ENCODE peak calls at places on chromosomes 13 and 19, in five cellular contexts. S is HFFc6, R is lower leg skin, K is uterus, M is GM13976. B is an unnamed sample.
A peak's percentile ranks its signal among the peaks of the same experiment; 100 is the strongest.

GRCh38 chr19:15936950-15937349 is 2.6 kb upstream of the CYP4F11 start:
- DNase-seq in S (no peak), R (no peak), K (no peak), M (no peak), B (no peak)

GRCh38 chr19:6766357-6767080 is 716 bp downstream of the SH2D3A start:
- DNase-seq in S (no peak), R (no peak), K (no peak), M (no peak), B (no peak)

GRCh38 chr19:4430760-4431159 is 26.8 kb downstream of the UBXN6 start:
- DNase-seq in S (no peak), R (no peak), K (no peak), M (no peak), B (no peak)

GRCh38 chr19:29292146-29292545 is 79.2 kb upstream of the UQCRFS1 start:
- DNase-seq in S (no peak), R (no peak), K (no peak), M (no peak), B (no peak)

GRCh38 chr13:44299142-44299541 is 74.5 kb upstream of the SERP2 start:
- DNase-seq in S (no peak), R (no peak), K (no peak), M (no peak), B (no peak)

GRCh38 chr19:15196683-15197005 is 4.2 kb downstream of the NOTCH3 start:
- DNase-seq in S (no peak), R (no peak), K (no peak), M (no peak), B (no peak)

GRCh38 chr13:104008571-104009435 is 942.6 kb upstream of the SLC10A2 start:
- DNase-seq in S (no peak), R (no peak), K (no peak), M (no peak), B (no peak)

GRCh38 chr13:98479496-98480003 is 97.4 kb downstream of the STK24 start:
- DNase-seq in S (no peak), R (no peak), K (no peak), M (no peak), B (no peak)

GRCh38 chr13:72850959-72851677 is 69.2 kb downstream of the PIBF1 start:
- DNase-seq in S (no peak), R (no peak), K (no peak), M (no peak), B (no peak)

GRCh38 chr19:56692496-56692895 is 20.9 kb upstream of the ZNF835 start:
- DNase-seq in S (no peak), R (no peak), K (no peak), M (no peak), B (no peak)

GRCh38 chr13:40672310-40673060 is 6.0 kb upstream of the FOXO1 start:
- DNase-seq in S (peak; percentile 52), R (no peak), K (no peak), M (no peak), B (peak; percentile 33)

GRCh38 chr19:21697171-21697570 is 70.2 kb downstream of the ZNF100 start:
- DNase-seq in S (no peak), R (no peak), K (no peak), M (no peak), B (no peak)

GRCh38 chr13:107764012-107764411 is 451.3 kb downstream of the LIG4 start:
- DNase-seq in S (no peak), R (no peak), K (no peak), M (no peak), B (no peak)

GRCh38 chr13:75368167-75368566 is 113.8 kb downstream of the TBC1D4 start:
- DNase-seq in S (peak; percentile 70), R (no peak), K (no peak), M (no peak), B (no peak)

GRCh38 chr13:108508263-108508662 is 121.1 kb upstream of the MYO16 start:
- DNase-seq in S (no peak), R (no peak), K (no peak), M (peak; percentile 24), B (peak; percentile 0)

GRCh38 chr13:46176756-46177155 is 5.2 kb downstream of the LCP1 start:
- DNase-seq in S (no peak), R (no peak), K (no peak), M (no peak), B (no peak)

GRCh38 chr19:5694167-5694951 is 4.3 kb downstream of the RPL36 start:
- DNase-seq in S (no peak), R (no peak), K (no peak), M (no peak), B (no peak)

GRCh38 chr19:310141-310651 is 19.0 kb upstream of the PLPP2 start:
- DNase-seq in S (no peak), R (no peak), K (no peak), M (no peak), B (no peak)

GRCh38 chr13:113646921-113647340 is 11.1 kb downstream of the ATP4B start:
- DNase-seq in S (no peak), R (no peak), K (peak; percentile 9), M (no peak), B (no peak)

GRCh38 chr19:6465006-6465405 is 935 bp downstream of the CRB3 start:
- DNase-seq in S (no peak), R (no peak), K (no peak), M (no peak), B (no peak)

GRCh38 chr13:110685305-110685704 is 20.6 kb downstream of the CARS2 start:
- DNase-seq in S (peak; percentile 80), R (no peak), K (peak; percentile 34), M (no peak), B (no peak)

GRCh38 chr19:11069451-11070009 is 19.7 kb upstream of the LDLR start:
- DNase-seq in S (no peak), R (no peak), K (no peak), M (no peak), B (no peak)

GRCh38 chr13:95677564-95678386 is 836 bp downstream of the DNAJC3 start:
- DNase-seq in S (peak; percentile 28), R (peak; percentile 48), K (no peak), M (no peak), B (no peak)

GRCh38 chr19:45103625-45104319 is 10.8 kb downstream of the PPP1R37 start:
- DNase-seq in S (no peak), R (no peak), K (no peak), M (no peak), B (no peak)

GRCh38 chr19:11659612-11660011 is 62.3 kb downstream of the ZNF627 start:
- DNase-seq in S (peak; percentile 17), R (no peak), K (no peak), M (peak; percentile 61), B (no peak)

GRCh38 chr13:100130930-100131511 is 42.1 kb downstream of the PCCA start:
- DNase-seq in S (no peak), R (no peak), K (no peak), M (no peak), B (no peak)

GRCh38 chr13:78404961-78405360 is 198.4 kb downstream of the POU4F1 start:
- DNase-seq in S (no peak), R (no peak), K (no peak), M (no peak), B (no peak)

GRCh38 chr13:32164622-32165268 is 133.2 kb downstream of the FRY start:
- DNase-seq in S (peak; percentile 56), R (no peak), K (no peak), M (peak; percentile 14), B (peak; percentile 42)

GRCh38 chr13:83839158-83839557 is 43.1 kb downstream of the SLITRK1 start:
- DNase-seq in S (no peak), R (no peak), K (no peak), M (no peak), B (no peak)

GRCh38 chr13:70107498-70108271 is at the start of gene ATXN8OS:
- DNase-seq in S (no peak), R (no peak), K (no peak), M (no peak), B (no peak)

GRCh38 chr13:40069173-40070044 is 413.9 kb downstream of the COG6 start:
- DNase-seq in S (peak; percentile 33), R (peak; percentile 69), K (peak; percentile 84), M (peak; percentile 56), B (peak; percentile 67)

GRCh38 chr13:35733832-35734231 is 257.3 kb upstream of the MAB21L1 start:
- DNase-seq in S (no peak), R (no peak), K (no peak), M (no peak), B (no peak)

GRCh38 chr19:18204394-18205179 is 745 bp upstream of the RAB3A start:
- DNase-seq in S (no peak), R (peak; percentile 70), K (peak; percentile 79), M (no peak), B (peak; percentile 51)

GRCh38 chr19:13087295-13087694 is 15.4 kb downstream of the LYL1 start:
- DNase-seq in S (no peak), R (no peak), K (no peak), M (no peak), B (no peak)

GRCh38 chr19:13090511-13091231 is 12.0 kb downstream of the LYL1 start:
- DNase-seq in S (no peak), R (no peak), K (no peak), M (no peak), B (no peak)

GRCh38 chr19:13089857-13090507 is 12.7 kb downstream of the LYL1 start:
- DNase-seq in S (no peak), R (no peak), K (no peak), M (no peak), B (no peak)

GRCh38 chr19:13087795-13088537 is 14.7 kb downstream of the LYL1 start:
- DNase-seq in S (no peak), R (no peak), K (no peak), M (no peak), B (no peak)

GRCh38 chr19:13089139-13089856 is 13.4 kb downstream of the LYL1 start:
- DNase-seq in S (no peak), R (no peak), K (no peak), M (no peak), B (no peak)
- TF ChIP-seq CTCF in S (peak; percentile 70), R (no peak), K (peak; percentile 20), M (no peak), B (peak; percentile 22)

DNA sequence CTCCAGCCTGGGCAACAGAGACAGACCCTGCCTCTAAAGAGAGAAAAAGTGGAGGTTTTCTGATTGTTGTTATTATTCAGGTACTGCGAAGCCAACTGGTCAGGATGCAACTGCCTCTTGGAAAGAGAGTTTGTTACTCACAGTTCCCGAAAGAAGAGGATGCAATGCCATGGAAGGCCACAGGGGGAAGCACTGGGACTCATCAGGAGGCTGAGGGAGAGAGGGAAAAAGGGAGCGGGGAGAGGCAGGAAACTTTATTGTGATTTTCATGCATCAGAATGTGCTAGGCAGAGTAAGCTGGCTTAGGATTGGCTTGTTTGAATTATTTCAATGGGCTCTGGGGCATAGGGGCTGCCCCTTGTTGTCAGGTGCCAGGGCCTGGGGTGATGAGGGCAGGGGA is 27.6 kb downstream of the MYO9B start:
- DNase-seq in S (peak; percentile 25), R (no peak), K (no peak), M (no peak), B (peak; percentile 7)
- TF ChIP-seq CTCF in S (peak; percentile 80), R (no peak), K (no peak), M (peak; percentile 44), B (peak; percentile 39)

DNA sequence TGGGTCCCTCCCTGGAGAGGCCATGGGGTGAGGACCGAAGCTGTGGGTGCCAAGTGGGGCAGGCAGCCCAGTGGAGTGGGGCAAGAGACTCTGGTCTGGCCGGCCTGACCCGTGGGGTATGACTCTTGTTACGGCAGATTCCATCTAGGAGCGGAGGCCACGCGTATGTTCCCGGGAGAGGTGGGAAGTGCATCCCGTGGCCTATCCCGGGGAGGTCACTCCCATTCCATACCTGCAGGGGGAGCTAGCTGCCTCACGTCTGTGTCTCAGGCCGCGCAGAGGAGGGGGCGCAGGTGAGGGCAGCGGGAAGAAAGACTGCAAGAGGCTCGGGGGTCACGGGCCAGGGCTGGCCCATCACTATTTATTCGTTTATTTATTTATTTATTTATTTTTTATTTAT is 4.9 kb downstream of the CSNK1G2 start:
- DNase-seq in S (no peak), R (no peak), K (no peak), M (no peak), B (no peak)
- TF ChIP-seq CTCF in S (peak; percentile 74), R (no peak), K (peak; percentile 50), M (peak; percentile 31), B (peak; percentile 31)

GRCh38 chr13:27997904-27998522 is 9.5 kb upstream of the URAD start:
- DNase-seq in S (peak; percentile 13), R (no peak), K (no peak), M (no peak), B (peak; percentile 52)
- TF ChIP-seq CTCF in S (peak; percentile 67), R (no peak), K (no peak), M (peak; percentile 49), B (no peak)